ENCODE peak calls at places on chromosomes 2 and 18, in four cellular contexts. S, E, N and T are unnamed samples.
A peak's percentile ranks its signal among the peaks of the same experiment; 100 is the strongest.

GRCh38 chr2:236728916-236729670 is 159.5 kb downstream of the ACKR3 start:
- DNase-seq in S (no peak), N (no peak), E (no peak), T (no peak)

GRCh38 chr18:59777636-59778035 is 80.4 kb upstream of the CCBE1 start:
- DNase-seq in S (no peak), N (no peak), E (no peak), T (no peak)

GRCh38 chr18:63322908-63323634 is 3.5 kb upstream of the BCL2 start:
- DNase-seq in E (peak; percentile 88), S (peak; percentile 55), N (peak; percentile 50), T (peak; percentile 80)

GRCh38 chr2:116716038-116716437 is 1098.5 kb upstream of the DDX18 start:
- DNase-seq in E (no peak), N (no peak), S (no peak), T (no peak)

GRCh38 chr2:128563348-128563687 is 244.7 kb upstream of the HS6ST1 start:
- DNase-seq in N (peak; percentile 69), S (no peak), E (peak; percentile 71), T (peak; percentile 55)

GRCh38 chr2:95043300-95043786 is 17.8 kb downstream of the MAL start:
- DNase-seq in S (no peak), N (peak; percentile 84), E (peak; percentile 93), T (peak; percentile 87)

GRCh38 chr2:110843496-110843895 is 111.1 kb downstream of the ACOXL start:
- DNase-seq in S (no peak), N (no peak), E (no peak), T (no peak)

GRCh38 chr2:184685999-184686841 is 87.9 kb downstream of the ZNF804A start:
- DNase-seq in E (no peak), S (no peak), N (no peak), T (no peak)